ENCODE peak calls at places on chromosomes 16 and 17, in ten cellular contexts. One of them, this sample, is unnamed.

GRCh38 chr17:80884811-80885210 is 106.8 kb upstream of the CHMP6 start:
- DNase-seq in EL: no peak
- DNase-seq in cardiac muscle cell: no peak
- DNase-seq in frontal cortex: no peak
- DNase-seq in stimulated activated CD8-positive, alpha-beta memory T cell treated with anti-CD3 and anti-CD28 coated beads, Interleukin-2, amount 100 ng/mL, for 1 hour: no peak
- DNase-seq in NCI-H460: no peak
- DNase-seq in activated T-cell treated with anti-CD3 and anti-CD28 coated beads, Interleukin-2, amount 50 U/mL, for 48 hours: no peak
- DNase-seq in epithelial cell of prostate: no peak
- DNase-seq in NCI-H1105: no peak
- DNase-seq in astrocyte: no peak
- DNase-seq in this sample: no peak

GRCh38 chr17:8160224-8160577 is 2.5 kb downstream of the VAMP2 start:
- DNase-seq in EL: no peak
- DNase-seq in NCI-H1105: no peak
- DNase-seq in frontal cortex: no peak
- DNase-seq in stimulated activated CD8-positive, alpha-beta memory T cell treated with anti-CD3 and anti-CD28 coated beads, Interleukin-2, amount 100 ng/mL, for 1 hour: no peak
- DNase-seq in activated T-cell treated with anti-CD3 and anti-CD28 coated beads, Interleukin-2, amount 50 U/mL, for 48 hours: no peak
- DNase-seq in epithelial cell of prostate: no peak
- DNase-seq in astrocyte: no peak
- DNase-seq in cardiac muscle cell: no peak
- DNase-seq in NCI-H460: no peak
- DNase-seq in this sample: no peak

GRCh38 chr16:23286131-23286532 is 16.0 kb upstream of the SCNN1B start:
- DNase-seq in NCI-H1105: no peak
- DNase-seq in EL: peak
- DNase-seq in NCI-H460: no peak
- DNase-seq in frontal cortex: no peak
- DNase-seq in stimulated activated CD8-positive, alpha-beta memory T cell treated with anti-CD3 and anti-CD28 coated beads, Interleukin-2, amount 100 ng/mL, for 1 hour: no peak
- DNase-seq in epithelial cell of prostate: peak
- DNase-seq in activated T-cell treated with anti-CD3 and anti-CD28 coated beads, Interleukin-2, amount 50 U/mL, for 48 hours: no peak
- DNase-seq in astrocyte: peak
- DNase-seq in cardiac muscle cell: no peak
- DNase-seq in this sample: no peak

GRCh38 chr16:30923554-30924085 is at the start of gene FBXL19:
- DNase-seq in stimulated activated CD8-positive, alpha-beta memory T cell treated with anti-CD3 and anti-CD28 coated beads, Interleukin-2, amount 100 ng/mL, for 1 hour: no peak
- DNase-seq in NCI-H460: no peak
- DNase-seq in frontal cortex: no peak
- DNase-seq in EL: no peak
- DNase-seq in activated T-cell treated with anti-CD3 and anti-CD28 coated beads, Interleukin-2, amount 50 U/mL, for 48 hours: no peak
- DNase-seq in cardiac muscle cell: peak
- DNase-seq in astrocyte: no peak
- DNase-seq in epithelial cell of prostate: no peak
- DNase-seq in NCI-H1105: no peak
- DNase-seq in this sample: peak

GRCh38 chr16:58046054-58046881 is 20.7 kb downstream of the MMP15 start:
- DNase-seq in NCI-H1105: no peak
- DNase-seq in epithelial cell of prostate: no peak
- DNase-seq in NCI-H460: no peak
- DNase-seq in astrocyte: no peak
- DNase-seq in EL: no peak
- DNase-seq in cardiac muscle cell: no peak
- DNase-seq in stimulated activated CD8-positive, alpha-beta memory T cell treated with anti-CD3 and anti-CD28 coated beads, Interleukin-2, amount 100 ng/mL, for 1 hour: no peak
- DNase-seq in activated T-cell treated with anti-CD3 and anti-CD28 coated beads, Interleukin-2, amount 50 U/mL, for 48 hours: no peak
- DNase-seq in frontal cortex: peak
- DNase-seq in this sample: no peak

GRCh38 chr17:58005728-58006562 is 1.1 kb downstream of the SRSF1 start:
- DNase-seq in EL: no peak
- DNase-seq in activated T-cell treated with anti-CD3 and anti-CD28 coated beads, Interleukin-2, amount 50 U/mL, for 48 hours: no peak
- DNase-seq in cardiac muscle cell: no peak
- DNase-seq in NCI-H460: no peak
- DNase-seq in astrocyte: no peak
- DNase-seq in frontal cortex: no peak
- DNase-seq in epithelial cell of prostate: no peak
- DNase-seq in NCI-H1105: no peak
- DNase-seq in stimulated activated CD8-positive, alpha-beta memory T cell treated with anti-CD3 and anti-CD28 coated beads, Interleukin-2, amount 100 ng/mL, for 1 hour: peak
- DNase-seq in this sample: no peak

GRCh38 chr17:51913491-51913890 is 245.0 kb downstream of the CA10 start:
- DNase-seq in NCI-H1105: no peak
- DNase-seq in stimulated activated CD8-positive, alpha-beta memory T cell treated with anti-CD3 and anti-CD28 coated beads, Interleukin-2, amount 100 ng/mL, for 1 hour: no peak
- DNase-seq in NCI-H460: no peak
- DNase-seq in frontal cortex: no peak
- DNase-seq in epithelial cell of prostate: no peak
- DNase-seq in activated T-cell treated with anti-CD3 and anti-CD28 coated beads, Interleukin-2, amount 50 U/mL, for 48 hours: no peak
- DNase-seq in cardiac muscle cell: no peak
- DNase-seq in EL: no peak
- DNase-seq in astrocyte: no peak
- DNase-seq in this sample: no peak

GRCh38 chr17:45749831-45750335 is 34.2 kb upstream of the CRHR1 start:
- DNase-seq in activated T-cell treated with anti-CD3 and anti-CD28 coated beads, Interleukin-2, amount 50 U/mL, for 48 hours: no peak
- DNase-seq in cardiac muscle cell: no peak
- DNase-seq in EL: no peak
- DNase-seq in NCI-H1105: peak
- DNase-seq in frontal cortex: no peak
- DNase-seq in stimulated activated CD8-positive, alpha-beta memory T cell treated with anti-CD3 and anti-CD28 coated beads, Interleukin-2, amount 100 ng/mL, for 1 hour: no peak
- DNase-seq in epithelial cell of prostate: no peak
- DNase-seq in astrocyte: no peak
- DNase-seq in NCI-H460: no peak
- DNase-seq in this sample: no peak

GRCh38 chr16:19071811-19072777 is 4.7 kb downstream of the COQ7 start:
- DNase-seq in cardiac muscle cell: peak
- DNase-seq in EL: peak
- DNase-seq in NCI-H460: peak
- DNase-seq in astrocyte: peak
- DNase-seq in epithelial cell of prostate: no peak
- DNase-seq in frontal cortex: no peak
- DNase-seq in NCI-H1105: no peak
- DNase-seq in activated T-cell treated with anti-CD3 and anti-CD28 coated beads, Interleukin-2, amount 50 U/mL, for 48 hours: peak
- DNase-seq in stimulated activated CD8-positive, alpha-beta memory T cell treated with anti-CD3 and anti-CD28 coated beads, Interleukin-2, amount 100 ng/mL, for 1 hour: no peak
- DNase-seq in this sample: no peak

GRCh38 chr17:80656590-80656989 is 112.0 kb downstream of the RPTOR start:
- DNase-seq in cardiac muscle cell: no peak
- DNase-seq in epithelial cell of prostate: no peak
- DNase-seq in astrocyte: no peak
- DNase-seq in NCI-H460: no peak
- DNase-seq in stimulated activated CD8-positive, alpha-beta memory T cell treated with anti-CD3 and anti-CD28 coated beads, Interleukin-2, amount 100 ng/mL, for 1 hour: no peak
- DNase-seq in frontal cortex: no peak
- DNase-seq in EL: no peak
- DNase-seq in NCI-H1105: no peak
- DNase-seq in activated T-cell treated with anti-CD3 and anti-CD28 coated beads, Interleukin-2, amount 50 U/mL, for 48 hours: no peak
- DNase-seq in this sample: no peak

GRCh38 chr16:27700596-27700995 is 150.7 kb downstream of the KATNIP start:
- DNase-seq in NCI-H460: no peak
- DNase-seq in stimulated activated CD8-positive, alpha-beta memory T cell treated with anti-CD3 and anti-CD28 coated beads, Interleukin-2, amount 100 ng/mL, for 1 hour: no peak
- DNase-seq in NCI-H1105: no peak
- DNase-seq in frontal cortex: no peak
- DNase-seq in EL: no peak
- DNase-seq in activated T-cell treated with anti-CD3 and anti-CD28 coated beads, Interleukin-2, amount 50 U/mL, for 48 hours: no peak
- DNase-seq in cardiac muscle cell: no peak
- DNase-seq in epithelial cell of prostate: no peak
- DNase-seq in astrocyte: no peak
- DNase-seq in this sample: no peak

This sample was measured in ovary.